ENCODE peak calls at places on chromosomes 1 and 21, in nine cellular contexts. S, P, Y, N, Q, V, T, B and L are unnamed samples.

GRCh38 chr1:4964634-4965345 is 310.4 kb downstream of the AJAP1 start:
- DNase-seq in S (no peak), P (no peak), Y (no peak), N (no peak), Q (no peak), V (no peak), T (no peak), B (no peak), L (no peak)

GRCh38 chr1:85465099-85465790 is at the start of gene DDAH1:
- DNase-seq in S (peak), P (peak), Y (peak), N (peak), Q (no peak), V (peak), T (no peak), B (peak), L (peak)

GRCh38 chr1:157161901-157162300 is 23.7 kb upstream of the ETV3 start:
- DNase-seq in S (no peak), P (no peak), Y (no peak), N (no peak), Q (no peak), V (no peak), T (no peak), B (no peak), L (no peak)

GRCh38 chr21:41892726-41893125 is 13.6 kb upstream of the PRDM15 start:
- DNase-seq in S (no peak), P (no peak), Y (no peak), N (no peak), Q (no peak), V (peak), T (no peak), B (no peak), L (no peak)

GRCh38 chr1:200979574-200980451 is 43.7 kb downstream of the KIF21B start:
- DNase-seq in S (no peak), P (peak), Y (peak), N (peak), Q (no peak), V (no peak), T (no peak), B (peak), L (no peak)

GRCh38 chr1:85397490-85398044 is 67.4 kb downstream of the DDAH1 start:
- DNase-seq in S (no peak), P (no peak), Y (no peak), N (no peak), Q (no peak), V (no peak), T (no peak), B (no peak), L (no peak)

GRCh38 chr1:6401673-6402072 is 8.1 kb upstream of the ACOT7 start:
- DNase-seq in S (no peak), P (no peak), Y (peak), N (no peak), Q (no peak), V (no peak), T (no peak), B (no peak), L (no peak)

GRCh38 chr1:230682274-230682673 is 31.6 kb downstream of the AGT start:
- DNase-seq in S (no peak), P (no peak), Y (no peak), N (no peak), Q (no peak), V (no peak), T (no peak), B (no peak), L (no peak)

GRCh38 chr1:20644416-20644815 is 11.2 kb downstream of the PINK1 start:
- DNase-seq in S (no peak), P (no peak), Y (no peak), N (no peak), Q (no peak), V (no peak), T (no peak), B (no peak), L (no peak)

GRCh38 chr1:168609133-168609715 is 32.8 kb downstream of the XCL1 start:
- DNase-seq in S (peak), P (peak), Y (no peak), N (peak), Q (peak), V (peak), T (peak), B (no peak), L (no peak)

GRCh38 chr1:2472561-2473166 is 3.4 kb upstream of the PLCH2 start:
- DNase-seq in S (no peak), P (no peak), Y (no peak), N (no peak), Q (no peak), V (no peak), T (no peak), B (no peak), L (no peak)

GRCh38 chr21:45910155-45910547 is 71.4 kb upstream of the COL6A1 start:
- DNase-seq in S (no peak), P (no peak), Y (no peak), N (no peak), Q (peak), V (no peak), T (no peak), B (no peak), L (no peak)

GRCh38 chr1:71677541-71677940 is 596.7 kb upstream of the ZRANB2 start:
- DNase-seq in S (no peak), P (no peak), Y (no peak), N (no peak), Q (no peak), V (no peak), T (no peak), B (no peak), L (no peak)
- H3K27ac ChIP-seq in S (no peak), P (no peak), Y (no peak), N (no peak), Q (no peak), V (no peak), T (no peak), B (no peak), L (no peak)

DNA sequence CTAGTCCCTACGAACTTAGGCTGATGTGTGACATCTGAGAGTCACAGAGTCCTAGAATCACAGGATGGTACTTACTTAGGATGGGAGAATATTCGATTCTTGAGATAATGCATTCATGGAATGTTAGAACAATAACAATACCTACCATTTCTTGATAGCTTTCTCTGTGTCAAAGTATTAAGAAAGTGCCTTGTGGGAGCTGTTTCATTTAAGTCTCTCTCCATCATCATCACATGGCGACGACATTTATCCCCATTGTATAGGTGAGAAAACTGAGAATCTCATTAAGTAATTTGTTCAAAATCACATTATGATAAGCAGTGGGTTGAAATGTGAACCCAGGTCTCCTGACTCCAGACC is 270.7 kb downstream of the TRABD2B start:
- DNase-seq in S (no peak), P (no peak), Y (no peak), N (no peak), Q (no peak), V (no peak), T (no peak), B (no peak), L (no peak)
- TF ChIP-seq CTCF in S (no peak), P (no peak), Y (peak), N (no peak), Q (no peak), V (no peak), T (no peak), B (no peak), L (no peak)

DNA sequence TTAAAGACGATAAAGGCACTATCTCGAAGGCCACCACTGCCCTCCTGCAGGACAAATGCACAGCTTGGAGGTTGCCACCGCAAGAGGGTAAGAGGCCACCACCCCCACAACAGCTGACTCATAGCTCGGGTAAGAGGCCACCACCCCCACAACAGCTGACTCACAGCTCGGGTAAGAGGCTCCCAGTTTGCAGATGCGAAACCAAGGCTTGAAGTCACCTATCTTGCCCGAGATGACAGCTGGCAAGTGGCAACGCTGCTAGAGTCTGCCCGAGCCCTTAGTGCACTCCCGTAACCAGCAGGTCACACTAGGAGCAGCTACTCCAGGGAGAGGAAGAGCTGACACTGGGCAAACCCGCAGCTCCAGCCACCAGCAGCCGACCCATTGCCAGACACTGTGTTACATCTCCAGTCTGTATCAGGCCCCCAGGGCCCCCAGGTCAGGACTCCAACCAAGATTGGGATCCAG is 17.1 kb upstream of the SPSB1 start:
- DNase-seq in S (no peak), P (no peak), Y (peak), N (peak), Q (peak), V (no peak), T (no peak), B (no peak), L (peak)
- H3K27ac ChIP-seq in S (no peak), P (no peak), Y (no peak), N (no peak), Q (peak), V (no peak), T (no peak), B (no peak), L (no peak)

GRCh38 chr1:150931773-150932172 is 5.6 kb downstream of the SETDB1 start:
- DNase-seq in S (no peak), P (no peak), Y (no peak), N (peak), Q (no peak), V (no peak), T (no peak), B (peak), L (no peak)
- TF ChIP-seq CTCF in S (no peak), P (no peak), Y (no peak), N (no peak), Q (no peak), V (no peak), T (no peak), B (no peak), L (no peak)

GRCh38 chr21:33543505-33544129 is 779 bp downstream of the SON start:
- DNase-seq in S (no peak), P (peak), Y (no peak), N (peak), Q (peak), V (peak), T (no peak), B (no peak), L (no peak)

GRCh38 chr21:33541756-33542639 is at the start of gene GART:
- DNase-seq in S (peak), P (peak), Y (peak), N (peak), Q (peak), V (peak), T (peak), B (peak), L (peak)

GRCh38 chr21:33546076-33546475 is 3.2 kb downstream of the SON start:
- DNase-seq in S (no peak), P (no peak), Y (no peak), N (no peak), Q (no peak), V (no peak), T (no peak), B (no peak), L (no peak)

GRCh38 chr21:33542640-33543504 is at the start of gene SON:
- DNase-seq in S (peak), P (peak), Y (peak), N (peak), Q (peak), V (peak), T (peak), B (peak), L (peak)

DNA sequence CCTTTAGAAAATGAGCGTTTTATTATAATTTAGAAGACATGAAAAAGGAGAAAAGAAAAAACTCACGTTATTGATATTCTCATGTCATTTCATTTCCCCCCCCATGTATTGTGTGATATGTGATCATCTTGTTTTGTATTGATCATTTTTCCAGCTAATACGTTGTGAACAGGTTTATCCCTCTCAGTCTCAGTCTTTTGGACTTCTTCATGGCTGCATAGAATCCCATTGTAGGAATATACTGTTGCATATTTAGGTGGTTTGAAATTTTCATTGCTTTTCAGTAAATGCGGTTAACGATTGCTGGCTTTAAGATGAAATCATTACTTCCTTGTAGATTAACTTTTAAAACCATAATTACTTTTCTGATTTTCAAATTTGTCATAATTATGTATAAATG is 1.6 kb downstream of the SON start:
- DNase-seq in S (no peak), P (no peak), Y (no peak), N (no peak), Q (no peak), V (no peak), T (no peak), B (no peak), L (no peak)
- H3K27ac ChIP-seq in S (no peak), P (no peak), Y (no peak), N (no peak), Q (peak), V (peak), T (peak), B (no peak), L (peak)

GRCh38 chr1:175569117-175569743 is 174.2 kb downstream of the TNR start:
- DNase-seq in S (no peak), P (no peak), Y (no peak), N (no peak), Q (no peak), V (no peak), T (no peak), B (no peak), L (no peak)
- TF ChIP-seq CTCF in S (no peak), P (peak), Y (no peak), N (no peak), Q (no peak), V (no peak), T (no peak), B (no peak), L (no peak)